ENCODE peak calls at places on chromosomes 3 and 15, in nine cellular contexts. Q is heart left ventricle; M is H9; S is CD8-positive, alpha-beta memory T cell; R is BE2C; E is esophagus squamous epithelium; U is lower lobe of right lung; V is OCI-LY7; P is mammary epithelial cell. L is an unnamed sample. For H3K9me3, the result is how much of the 10 kb centered on the place peaks cover.

GRCh38 chr3:179943097-179943880 is 93.4 kb downstream of the PEX5L start:
- DNase-seq in Q (no peak), P (no peak), M (no peak), U (no peak), S (no peak), R (no peak), V (no peak), E (no peak), L (no peak)

GRCh38 chr3:39378092-39378491 is 5.1 kb upstream of the SLC25A38 start:
- DNase-seq in S (peak), E (no peak), V (peak), Q (no peak), U (no peak), P (peak), R (peak), M (peak), L (peak)

GRCh38 chr3:130854208-130854864 is 39.5 kb upstream of the ATP2C1 start:
- DNase-seq in M (no peak), P (no peak), R (no peak), U (no peak), S (no peak), E (no peak), Q (no peak), V (no peak), L (no peak)

GRCh38 chr3:137325934-137326333 is 368.2 kb downstream of the IL20RB start:
- DNase-seq in E (no peak), P (no peak), Q (no peak), V (no peak), U (no peak), S (no peak), M (no peak), R (no peak), L (no peak)

GRCh38 chr3:43873723-43874122 is 183.0 kb downstream of the ABHD5 start:
- DNase-seq in V (no peak), P (no peak), U (no peak), M (no peak), E (no peak), S (no peak), R (no peak), Q (no peak), L (no peak)

GRCh38 chr3:102089904-102090492 is 240.7 kb downstream of the NFKBIZ start:
- DNase-seq in R (no peak), P (peak), V (no peak), S (no peak), M (no peak), Q (no peak), U (no peak), E (no peak), L (no peak)

GRCh38 chr3:134675726-134676252 is 25.0 kb upstream of the KY start:
- DNase-seq in E (no peak), M (no peak), R (no peak), Q (no peak), S (no peak), U (no peak), V (no peak), P (no peak), L (no peak)

GRCh38 chr3:99925584-99925983 is 107.9 kb downstream of the CMSS1 start:
- DNase-seq in U (peak), Q (peak), E (no peak), R (peak), S (no peak), P (peak), V (no peak), M (no peak), L (no peak)

GRCh38 chr3:172246107-172246870 is 202.0 kb downstream of the GHSR start:
- DNase-seq in P (no peak), V (no peak), Q (no peak), R (no peak), U (no peak), E (no peak), S (no peak), M (no peak), L (no peak)

GRCh38 chr15:72375501-72375845 is 341 bp downstream of the HEXA start:
- DNase-seq in R (no peak), P (no peak), S (no peak), E (peak), Q (no peak), U (peak), V (no peak), M (no peak), L (no peak)

GRCh38 chr15:39360417-39360816 is 220.5 kb upstream of the THBS1 start:
- DNase-seq in Q (no peak), R (no peak), M (no peak), V (no peak), E (no peak), P (no peak), U (no peak), S (no peak), L (no peak)

GRCh38 chr3:157921271-157921670 is 184.9 kb downstream of the SHOX2 start:
- DNase-seq in M (no peak), E (no peak), R (no peak), V (no peak), P (no peak), S (no peak), Q (no peak), U (no peak), L (no peak)

GRCh38 chr3:193132247-193132646 is 108.8 kb upstream of the PLAAT1 start:
- DNase-seq in V (no peak), R (no peak), M (no peak), Q (no peak), P (no peak), S (no peak), E (no peak), U (no peak), L (no peak)

GRCh38 chr3:51706788-51707731 is at the start of gene GRM2:
- DNase-seq in P (peak), Q (peak), V (no peak), M (peak), E (no peak), S (no peak), R (peak), U (peak), L (no peak)

GRCh38 chr3:146557745-146558144 is 13.3 kb upstream of the PLSCR1 start:
- DNase-seq in P (no peak), M (no peak), R (no peak), U (no peak), V (no peak), E (no peak), S (no peak), Q (no peak), L (no peak)

GRCh38 chr3:119716998-119717397 is 14.2 kb downstream of the CFAP91 start:
- DNase-seq in U (no peak), P (no peak), M (no peak), S (no peak), Q (no peak), V (no peak), R (no peak), E (no peak), L (no peak)

GRCh38 chr3:148992635-148993230 is 1.4 kb downstream of the GYG1 start:
- DNase-seq in R (no peak), U (no peak), V (no peak), E (no peak), S (no peak), Q (no peak), P (no peak), M (no peak), L (no peak)

GRCh38 chr3:127157181-127157828 is 35.6 kb upstream of the PRR23E start:
- DNase-seq in R (peak), U (no peak), Q (no peak), V (no peak), S (no peak), E (no peak), P (no peak), M (no peak), L (no peak)

GRCh38 chr3:23877324-23877980 is 39.3 kb downstream of the NKIRAS1 start:
- DNase-seq in P (peak), M (no peak), Q (no peak), E (no peak), V (no peak), S (no peak), R (no peak), U (no peak), L (no peak)

GRCh38 chr15:60044636-60045273 is 40.6 kb downstream of the FOXB1 start:
- DNase-seq in V (peak), E (no peak), M (no peak), Q (no peak), P (no peak), U (no peak), S (no peak), R (no peak), L (no peak)

DNA sequence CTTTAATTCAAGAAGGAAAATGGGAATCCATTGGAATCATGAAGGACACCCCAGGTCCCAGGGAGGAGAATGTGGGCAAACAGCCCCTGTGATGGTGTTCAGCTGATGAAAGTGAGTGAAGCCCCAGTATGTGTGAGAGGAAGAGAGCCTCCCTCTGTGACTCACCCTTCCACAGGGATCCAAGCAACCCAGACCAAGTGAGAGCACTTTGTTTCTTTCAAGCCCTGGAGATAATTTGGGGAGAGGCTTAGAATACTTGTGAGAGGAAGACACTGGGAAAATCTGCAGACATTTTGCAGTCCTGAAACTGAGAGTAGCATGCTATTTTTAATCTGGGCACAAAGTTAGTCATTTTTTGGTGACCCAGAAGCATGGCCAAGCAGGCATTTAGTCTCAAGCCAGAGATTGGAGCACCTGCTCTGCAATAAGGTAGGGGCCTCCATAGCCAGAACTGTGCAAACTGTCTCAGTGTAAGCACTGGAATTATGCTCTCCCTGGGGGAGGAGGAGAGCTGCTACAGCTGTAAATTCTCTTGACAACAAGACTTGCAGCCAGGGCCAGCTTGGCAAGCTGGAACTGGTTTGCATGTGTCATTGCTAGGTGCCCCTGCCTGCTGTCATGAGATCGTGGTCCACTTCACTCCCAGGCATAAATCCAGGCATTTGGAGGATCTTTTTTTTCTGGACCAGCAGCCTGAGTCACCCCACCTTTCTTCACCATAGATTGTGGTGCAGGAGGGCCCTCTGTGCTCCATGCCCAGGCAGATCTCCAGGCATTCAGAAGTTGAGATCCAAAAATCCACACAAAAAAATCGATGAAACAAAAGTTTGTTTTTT is 537.8 kb upstream of the DPPA4 start:
- DNase-seq in V (no peak), E (no peak), M (no peak), S (no peak), P (peak), U (no peak), R (no peak), Q (no peak), L (no peak)
- H3K9me3 ChIP-seq in V (under half), E (under half), M (under half), S (under half), P (under half), U (under half), R (under half), Q (under half), L (under half)

DNA sequence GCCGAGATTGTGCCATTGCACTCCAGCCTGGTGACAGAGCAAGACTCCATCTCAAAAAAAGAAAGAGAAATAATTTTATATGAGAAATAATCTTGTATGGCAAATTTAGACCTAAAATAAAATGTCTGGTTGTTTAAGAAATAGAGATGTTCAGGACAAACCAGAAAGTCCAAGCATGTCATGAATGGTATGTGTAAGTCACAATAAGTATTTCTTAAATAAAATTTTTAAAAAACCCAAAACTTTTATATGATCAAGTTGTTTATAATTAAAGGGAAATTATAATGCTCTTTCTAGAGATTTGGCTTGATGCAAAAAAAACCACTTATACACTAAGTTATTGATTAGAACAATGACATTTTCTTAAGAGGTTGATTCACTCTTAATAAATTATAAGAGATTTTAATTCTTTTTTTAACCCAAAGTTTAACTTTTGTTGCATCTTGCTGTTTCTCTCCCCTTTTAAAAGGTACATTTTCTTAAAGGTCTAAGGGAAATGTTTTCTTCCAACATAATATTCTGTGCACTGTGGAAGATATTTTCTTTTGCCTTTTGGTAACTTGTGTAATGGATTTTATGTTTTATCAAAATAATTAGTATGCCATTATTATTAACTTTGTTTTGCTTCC is 105.7 kb downstream of the RTP4 start:
- DNase-seq in Q (no peak), P (peak), M (no peak), V (peak), R (no peak), E (no peak), S (no peak), U (no peak), L (no peak)
- H3K9me3 ChIP-seq in Q (under half), P (under half), M (under half), V (under half), R (under half), E (under half), S (under half), U (under half), L (under half)

GRCh38 chr3:256501-256900 is 59.9 kb downstream of the CHL1 start:
- DNase-seq in M (no peak), S (no peak), R (no peak), E (no peak), Q (no peak), P (no peak), V (no peak), U (no peak), L (no peak)

GRCh38 chr3:260911-261310 is 64.3 kb downstream of the CHL1 start:
- DNase-seq in R (no peak), E (no peak), V (no peak), S (no peak), P (no peak), U (no peak), M (no peak), Q (no peak), L (no peak)

DNA sequence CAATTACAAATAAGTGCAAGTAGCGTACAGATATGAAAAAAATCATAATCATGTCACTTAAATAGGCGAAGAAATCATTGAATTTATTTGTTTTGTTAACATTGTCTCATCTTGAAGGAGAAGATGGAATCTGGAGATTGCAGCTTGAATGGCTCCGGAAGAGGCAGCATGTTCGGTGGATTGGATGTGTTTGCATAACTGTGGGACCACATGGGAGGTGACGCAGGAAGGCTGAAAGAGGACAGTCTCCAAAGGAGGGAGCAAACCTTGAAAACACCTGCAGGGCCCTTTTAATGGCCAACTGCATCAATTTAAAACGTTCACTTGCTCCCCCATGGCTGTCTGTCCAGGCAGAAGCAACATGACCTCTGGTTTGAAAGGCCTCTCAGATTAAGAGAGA is 61.3 kb downstream of the CHL1 start:
- DNase-seq in R (no peak), U (no peak), S (no peak), P (no peak), E (no peak), V (no peak), Q (no peak), M (peak), L (no peak)
- H3K9me3 ChIP-seq in R (under half), U (under half), S (under half), P (under half), E (under half), V (under half), Q (under half), M (under half), L (under half)

GRCh38 chr15:20646529-20647142 is 105.0 kb upstream of the GOLGA6L6 start:
- DNase-seq in R (no peak), U (no peak), Q (no peak), P (no peak), V (no peak), M (no peak), S (no peak), E (no peak), L (no peak)
- H3K9me3 ChIP-seq in R (under half), U (under half), Q (under half), P (under half), V (under half), M (half or more), S (under half), E (under half), L (under half)

GRCh38 chr3:48058089-48058488 is 41.9 kb upstream of the MAP4 start:
- DNase-seq in E (no peak), P (no peak), M (no peak), U (no peak), Q (no peak), V (no peak), S (no peak), R (no peak), L (no peak)
- H3K9me3 ChIP-seq in E (under half), P (under half), M (under half), U (under half), Q (under half), V (under half), S (under half), R (under half), L (under half)

DNA sequence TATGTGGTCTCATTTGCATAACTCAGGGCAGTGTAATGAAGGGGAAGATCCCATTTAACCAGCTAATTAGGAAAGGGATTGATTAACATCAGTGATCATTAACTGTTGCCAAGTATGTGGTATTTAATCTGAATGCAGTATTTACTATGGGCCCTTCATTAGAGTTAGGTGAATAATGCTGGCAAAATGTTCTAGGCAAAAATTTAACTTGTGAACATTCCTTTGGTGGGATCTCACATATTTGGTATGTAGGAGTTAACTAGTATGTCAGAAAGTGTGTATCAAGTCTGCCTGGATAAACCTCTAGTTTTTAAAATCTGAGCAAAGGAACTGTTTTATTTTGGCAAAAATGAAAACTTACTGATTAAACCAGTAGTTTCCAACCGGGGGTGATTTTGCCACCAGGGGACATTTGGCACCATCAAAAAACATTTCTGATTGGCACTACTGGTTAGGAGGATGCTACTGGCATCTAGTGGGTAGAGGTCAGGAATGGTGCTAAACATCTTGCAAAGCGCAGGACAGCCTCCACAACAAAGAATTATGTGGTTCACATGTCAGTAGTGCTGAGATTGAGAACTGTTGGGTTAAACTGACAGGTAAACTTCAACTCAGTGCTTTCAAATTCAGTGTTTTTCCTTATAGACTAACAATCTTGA is 22.5 kb downstream of the LRTM1 start:
- DNase-seq in V (no peak), P (no peak), R (no peak), M (no peak), U (no peak), Q (no peak), E (no peak), S (no peak), L (no peak)
- H3K9me3 ChIP-seq in V (under half), P (under half), R (under half), M (under half), U (under half), Q (under half), E (under half), S (under half), L (under half)